ENCODE peak calls at places on chromosomes 5 and 9, in six cellular contexts. V is choroid plexus epithelial cell, C is A549, U is fibroblast of villous mesenchyme, L is AG09309, Z is Peyer's patch. D is an unnamed sample.

GRCh38 chr9:37827483-37828165 is 27.0 kb downstream of the DCAF10 start:
- DNase-seq in Z (no peak), U (no peak), C (no peak), V (no peak), L (no peak), D (no peak)

GRCh38 chr5:139636207-139636792 is 11.8 kb upstream of the CXXC5 start:
- DNase-seq in L (no peak), V (no peak), C (no peak), U (no peak), Z (peak; percentile 93), D (peak; percentile 11)

GRCh38 chr5:62509823-62510222 is 68.8 kb upstream of the LRRC70 start:
- DNase-seq in Z (no peak), C (no peak), U (no peak), V (no peak), L (no peak), D (no peak)

GRCh38 chr5:76521240-76521758 is 101.9 kb downstream of the F2RL2 start:
- DNase-seq in Z (no peak), U (peak; percentile 6), C (no peak), L (peak; percentile 2), V (peak; percentile 14), D (no peak)

GRCh38 chr5:135473956-135474670 is 22.0 kb upstream of the TIFAB start:
- DNase-seq in Z (no peak), C (no peak), V (no peak), U (no peak), L (no peak), D (no peak)

GRCh38 chr5:158720316-158720715 is 379.4 kb downstream of the EBF1 start:
- DNase-seq in U (no peak), C (no peak), V (no peak), L (no peak), Z (no peak), D (no peak)

GRCh38 chr9:94872921-94873511 is 146.5 kb downstream of the AOPEP start:
- DNase-seq in V (no peak), L (no peak), U (peak; percentile 77), Z (no peak), C (no peak), D (no peak)

GRCh38 chr9:110089681-110090370 is 118.1 kb downstream of the C9orf152 start:
- DNase-seq in Z (peak; percentile 66), L (no peak), C (no peak), U (no peak), V (no peak), D (no peak)

GRCh38 chr5:135327429-135328127 is 71.5 kb downstream of the MACROH2A1 start:
- DNase-seq in C (no peak), V (no peak), Z (no peak), L (no peak), U (no peak), D (no peak)

GRCh38 chr9:3342159-3342777 is 183.5 kb downstream of the RFX3 start:
- DNase-seq in L (no peak), C (no peak), U (peak; percentile 82), Z (no peak), V (peak; percentile 73), D (no peak)

GRCh38 chr9:21777701-21778100 is 24.7 kb upstream of the MTAP start:
- DNase-seq in L (peak; percentile 70), Z (no peak), U (peak; percentile 77), V (peak; percentile 71), C (no peak), D (no peak)

GRCh38 chr9:87714819-87715218 is 11.1 kb upstream of the CTSL start:
- DNase-seq in V (peak; percentile 95), L (peak; percentile 73), C (peak; percentile 78), Z (peak; percentile 55), U (peak; percentile 97), D (no peak)

GRCh38 chr5:54696931-54697330 is 179.4 kb downstream of the SNX18 start:
- DNase-seq in C (no peak), V (no peak), U (no peak), L (no peak), Z (no peak), D (no peak)

DNA sequence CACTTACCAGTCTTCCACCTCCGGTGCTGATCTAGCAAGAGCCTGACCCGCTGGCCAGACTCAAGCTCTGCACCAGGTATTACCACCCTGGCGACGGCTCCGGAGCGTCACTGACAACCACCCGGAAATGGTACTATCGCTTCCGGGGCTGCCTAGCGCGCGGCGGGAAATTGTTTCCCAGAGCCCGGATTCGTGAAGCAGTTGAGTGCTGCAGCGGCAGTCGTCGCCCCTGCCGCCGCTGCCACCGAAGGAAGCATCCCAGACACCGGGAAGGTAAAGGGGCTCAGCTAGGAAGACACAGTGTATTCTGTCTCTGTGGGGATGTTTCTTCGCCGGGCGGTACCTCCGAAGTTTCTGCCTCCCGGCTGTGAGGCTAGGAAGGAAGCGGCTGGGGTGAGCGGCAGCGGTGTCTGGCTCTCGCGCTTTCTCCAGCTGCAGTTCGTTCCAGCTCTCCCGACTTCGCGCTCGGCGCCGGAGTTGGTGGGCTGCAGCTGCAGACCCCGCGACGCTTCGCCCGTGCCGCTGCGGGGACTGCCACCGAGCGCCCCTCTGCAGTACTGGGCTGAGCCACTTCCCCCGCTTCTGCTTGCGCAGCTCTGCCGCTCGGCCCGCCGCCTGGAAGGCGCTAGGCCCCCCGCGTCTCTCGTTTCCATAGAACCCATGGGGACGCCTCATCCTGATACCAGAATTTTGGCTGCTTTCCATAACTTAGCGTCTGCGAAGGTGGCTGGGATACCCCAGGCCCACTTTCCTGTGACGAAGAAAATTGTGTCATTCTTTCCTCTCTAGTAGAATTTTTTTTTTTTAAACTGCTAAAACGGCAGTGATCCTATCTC is at the start of the genes KIAA0825 and SLF1:
- DNase-seq in Z (peak; percentile 94), V (peak; percentile 92), U (peak; percentile 86), C (peak; percentile 87), L (peak; percentile 40), D (peak; percentile 82)
- TF ChIP-seq CTCF in Z (peak; percentile 12), V (no peak), U (no peak), C (no peak), L (no peak), D (no peak)

GRCh38 chr9:112885324-112885723 is 5.4 kb downstream of the SLC46A2 start:
- DNase-seq in Z (no peak), U (no peak), L (no peak), C (no peak), V (no peak), D (no peak)

GRCh38 chr9:112886351-112886750 is 4.3 kb downstream of the SLC46A2 start:
- DNase-seq in C (no peak), L (no peak), V (no peak), U (no peak), Z (no peak), D (no peak)

GRCh38 chr9:112890106-112891081 is at the start of gene SLC46A2:
- DNase-seq in U (no peak), Z (no peak), C (no peak), L (no peak), V (no peak), D (peak; percentile 20)

GRCh38 chr9:112884721-112885120 is 6.0 kb downstream of the SLC46A2 start:
- DNase-seq in V (no peak), L (no peak), U (no peak), C (no peak), Z (no peak), D (no peak)

DNA sequence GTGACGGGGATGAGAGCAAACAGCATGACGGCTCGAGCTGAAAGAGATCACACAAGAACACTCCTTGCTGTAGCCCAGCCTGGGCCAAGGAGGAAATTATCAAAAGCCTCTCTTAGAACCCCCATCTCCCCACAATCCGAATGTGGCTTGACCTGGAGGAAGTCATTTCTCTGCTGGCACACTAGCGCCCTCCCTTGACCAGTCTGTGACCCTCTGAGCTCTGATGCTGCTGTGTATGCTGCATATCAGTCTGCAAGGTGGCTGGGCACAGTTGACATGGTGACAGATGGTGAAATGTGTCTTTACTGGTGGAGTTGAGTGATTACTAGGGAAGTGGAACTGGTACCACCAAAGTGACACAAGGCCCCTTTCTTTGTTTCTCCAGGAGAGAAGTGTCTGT is 3.3 kb downstream of the SLC46A2 start:
- DNase-seq in Z (no peak), U (no peak), C (peak; percentile 18), L (no peak), V (no peak), D (peak; percentile 45)
- TF ChIP-seq CTCF in Z (no peak), U (peak; percentile 36), C (no peak), L (no peak), V (peak; percentile 22), D (no peak)

GRCh38 chr9:132769895-132770774 is 99.9 kb downstream of the GTF3C4 start:
- DNase-seq in U (peak; percentile 76), Z (peak; percentile 85), L (no peak), C (peak; percentile 26), V (peak; percentile 72), D (peak; percentile 52)

GRCh38 chr9:132773764-132774339 is 103.6 kb downstream of the GTF3C4 start:
- DNase-seq in U (no peak), L (no peak), C (no peak), Z (peak; percentile 7), V (no peak), D (no peak)

GRCh38 chr9:132773093-132773492 is 102.8 kb downstream of the GTF3C4 start:
- DNase-seq in L (no peak), V (no peak), U (no peak), Z (peak; percentile 7), C (no peak), D (no peak)

GRCh38 chr9:132770775-132771310 is 100.6 kb downstream of the GTF3C4 start:
- DNase-seq in U (no peak), C (no peak), Z (no peak), V (no peak), L (no peak), D (no peak)

DNA sequence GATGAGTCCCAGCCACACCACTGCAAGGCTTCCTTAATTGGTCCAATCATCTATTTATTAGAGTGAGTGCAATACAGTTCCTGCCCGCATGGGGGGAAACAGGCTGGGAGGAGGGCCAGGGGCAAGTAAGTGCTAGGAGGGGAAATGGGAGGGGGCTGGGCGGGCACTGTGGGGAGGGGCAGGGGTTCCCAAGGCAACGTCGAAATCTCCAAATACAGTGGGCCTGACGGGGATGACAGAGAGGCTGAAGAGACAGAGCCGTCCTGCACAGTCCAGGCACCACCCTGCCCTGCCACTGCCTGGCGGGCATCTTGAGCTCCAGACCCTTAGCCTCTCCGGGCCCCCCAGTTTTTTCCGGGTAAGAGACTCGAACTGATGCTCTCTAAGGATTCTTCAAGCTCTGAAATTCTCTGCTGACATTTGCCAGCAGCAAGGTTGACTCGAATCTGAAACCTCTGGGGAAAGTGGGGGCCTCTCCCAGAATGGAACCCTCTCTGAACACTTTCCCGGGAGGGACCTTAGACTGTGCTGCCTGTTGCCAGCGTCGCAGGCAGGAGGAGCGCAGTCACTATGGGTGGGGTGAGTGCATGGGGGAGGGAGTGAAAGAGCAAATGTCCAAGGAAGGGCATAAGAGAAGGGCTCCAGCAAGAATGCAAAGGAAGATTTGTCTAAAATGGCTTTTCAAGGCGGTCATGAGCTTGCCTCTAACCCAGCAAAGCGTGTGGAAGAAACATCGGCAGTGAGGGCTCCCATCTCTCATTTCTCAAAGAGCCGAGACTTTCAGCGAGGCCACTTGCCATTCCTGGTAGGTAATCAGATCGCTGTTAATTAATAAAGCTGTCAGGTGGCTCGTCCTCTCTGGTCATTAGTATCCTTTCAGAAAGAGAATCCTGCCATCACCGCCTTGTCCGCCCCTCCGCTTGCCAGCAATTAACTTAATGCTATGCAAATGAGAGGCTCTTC is 98.9 kb downstream of the GTF3C4 start:
- DNase-seq in C (peak; percentile 56), U (peak; percentile 71), V (peak; percentile 76), Z (peak; percentile 80), L (no peak), D (peak; percentile 74)
- TF ChIP-seq CTCF in C (peak; percentile 19), U (peak; percentile 47), V (peak; percentile 65), Z (peak; percentile 46), L (peak; percentile 40), D (peak; percentile 82)

DNA sequence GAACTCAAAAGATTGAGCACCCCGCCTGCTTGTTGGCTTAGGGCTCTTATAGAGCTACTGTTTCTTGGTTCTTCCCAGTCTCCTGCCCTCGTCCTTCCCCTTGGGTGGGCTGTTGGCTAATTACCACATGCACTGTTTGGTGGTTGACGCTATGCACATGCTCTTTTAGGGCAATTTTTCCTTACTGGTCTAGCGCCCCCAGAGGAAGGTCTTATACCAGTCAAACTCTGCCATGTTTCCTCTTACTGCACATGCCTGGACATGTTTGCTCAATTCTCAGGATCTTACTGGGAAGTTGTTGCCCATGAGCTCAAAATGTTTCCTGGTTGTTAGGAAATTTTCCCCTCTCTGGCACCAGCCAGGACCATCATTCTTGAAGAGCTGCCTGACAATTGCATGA is 101.9 kb downstream of the SLC28A3 start:
- DNase-seq in L (no peak), C (peak; percentile 63), U (no peak), Z (no peak), V (peak; percentile 19), D (no peak)
- TF ChIP-seq CTCF in L (peak; percentile 24), C (no peak), U (peak; percentile 17), Z (no peak), V (peak; percentile 23), D (no peak)

D was measured in endothelial cell.